ENCODE peak calls at places on chromosomes 16 and 17, in six cellular contexts. E is GM12891, P is GM12878, J is HepG2, Z is H1, N is K562. D is an unnamed sample.

GRCh38 chr16:81650982-81651562 is 128.0 kb upstream of the PLCG2 start:
- DNase-seq in E (no peak), P (no peak), J (no peak), Z (no peak), N (peak), D (no peak)

GRCh38 chr16:963913-964695 is 6.7 kb downstream of the LMF1 start:
- DNase-seq in E (no peak), P (no peak), J (no peak), Z (no peak), N (no peak), D (no peak)

GRCh38 chr17:27247071-27247957 is 46.6 kb upstream of the WSB1 start:
- DNase-seq in E (no peak), P (no peak), J (peak), Z (no peak), N (no peak), D (no peak)

GRCh38 chr17:4397840-4398239 is 31.4 kb upstream of the UBE2G1 start:
- DNase-seq in E (no peak), P (no peak), J (no peak), Z (no peak), N (no peak), D (no peak)

GRCh38 chr17:50218071-50218759 is 16.8 kb upstream of the COL1A1 start:
- DNase-seq in E (no peak), P (no peak), J (no peak), Z (no peak), N (no peak), D (no peak)

GRCh38 chr17:10549108-10549842 is at the start of gene MYH2:
- DNase-seq in E (no peak), P (no peak), J (no peak), Z (peak), N (no peak), D (no peak)

GRCh38 chr16:1026057-1026783 is 44.6 kb downstream of the SOX8 start:
- DNase-seq in E (no peak), P (no peak), J (no peak), Z (no peak), N (no peak), D (no peak)

GRCh38 chr16:16992986-16993783 is 477.6 kb downstream of the XYLT1 start:
- DNase-seq in E (no peak), P (peak), J (no peak), Z (no peak), N (no peak), D (no peak)

GRCh38 chr16:56783332-56783731 is 53.4 kb downstream of the NUP93 start:
- DNase-seq in E (no peak), P (no peak), J (no peak), Z (no peak), N (no peak), D (no peak)

GRCh38 chr17:82590881-82591539 is 57.2 kb downstream of the WDR45B start:
- DNase-seq in E (no peak), P (no peak), J (no peak), Z (no peak), N (no peak), D (no peak)

GRCh38 chr17:7323731-7324437 is 5.3 kb downstream of the NEURL4 start:
- DNase-seq in E (peak), P (no peak), J (no peak), Z (peak), N (peak), D (peak)

GRCh38 chr17:80246726-80247125 is 13.9 kb upstream of the RNF213 start:
- DNase-seq in E (no peak), P (no peak), J (no peak), Z (no peak), N (no peak), D (no peak)

GRCh38 chr16:66058181-66058580 is 308.3 kb upstream of the CDH5 start:
- DNase-seq in E (no peak), P (no peak), J (no peak), Z (no peak), N (no peak), D (no peak)

GRCh38 chr17:7383742-7384488 is 3.0 kb downstream of the TNK1 start:
- DNase-seq in E (peak), P (no peak), J (no peak), Z (no peak), N (no peak), D (peak)

GRCh38 chr16:4529085-4530060 is 9.2 kb downstream of the CDIP1 start:
- DNase-seq in E (no peak), P (peak), J (no peak), Z (peak), N (no peak), D (no peak)

GRCh38 chr17:20213429-20213828 is 204.3 kb downstream of the SPECC1 start:
- DNase-seq in E (no peak), P (no peak), J (no peak), Z (no peak), N (no peak), D (no peak)

GRCh38 chr16:58325941-58326340 is 31.1 kb upstream of the PRSS54 start:
- DNase-seq in E (no peak), P (no peak), J (no peak), Z (no peak), N (no peak), D (no peak)

GRCh38 chr17:65332375-65332774 is 195.2 kb downstream of the RGS9 start:
- DNase-seq in E (no peak), P (no peak), J (no peak), Z (no peak), N (no peak), D (no peak)

GRCh38 chr16:52912565-52913173 is 140.0 kb downstream of the CHD9NB start:
- DNase-seq in E (peak), P (peak), J (peak), Z (peak), N (peak), D (peak)

GRCh38 chr17:2566056-2566455 is 27.4 kb upstream of the PAFAH1B1 start:
- DNase-seq in E (no peak), P (no peak), J (no peak), Z (no peak), N (no peak), D (no peak)

GRCh38 chr16:21664801-21665492 is 1.2 kb downstream of the OTOA start:
- DNase-seq in E (no peak), P (no peak), J (no peak), Z (no peak), N (no peak), D (no peak)

GRCh38 chr16:12398029-12398735 is 405.5 kb downstream of the CPPED1 start:
- DNase-seq in E (no peak), P (no peak), J (no peak), Z (no peak), N (no peak), D (no peak)

DNA sequence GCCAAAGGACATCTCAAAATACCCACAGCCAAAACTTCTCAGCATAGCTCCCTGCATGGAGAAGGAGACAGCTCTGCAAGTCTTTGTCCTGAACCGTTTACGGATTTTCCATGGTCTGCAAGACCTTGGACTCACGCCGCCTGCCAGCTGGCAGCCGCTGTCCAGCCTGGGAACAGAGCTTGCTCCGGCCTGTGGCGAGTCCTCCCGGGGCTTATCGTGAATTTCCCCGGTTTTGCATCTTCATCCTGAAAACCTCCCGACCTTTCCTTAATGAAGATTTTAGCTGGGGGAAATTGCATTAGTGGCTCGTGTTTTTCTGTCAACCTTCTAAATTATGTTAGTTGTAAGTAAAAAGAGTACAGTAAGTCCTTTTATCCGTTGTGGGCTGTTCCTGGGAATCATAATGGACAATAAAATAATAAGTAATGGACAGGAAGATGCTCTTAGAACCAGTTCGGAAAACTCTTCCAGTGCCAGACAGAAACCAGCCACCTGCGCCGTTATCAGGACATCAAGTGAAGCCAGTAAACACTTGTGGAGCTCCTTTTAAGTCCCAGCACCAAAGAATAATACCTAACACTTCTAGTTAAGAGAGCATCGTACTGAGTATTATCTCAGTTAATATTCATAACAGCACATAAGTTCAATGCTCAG is 112.3 kb upstream of the NOL11 start:
- DNase-seq in E (no peak), P (no peak), J (no peak), Z (no peak), N (no peak), D (no peak)
- TF ChIP-seq TAF1 in E (no peak), P (no peak), J (no peak), Z (no peak), N (no peak), D (no peak)

GRCh38 chr17:67379251-67379630 is 2.2 kb downstream of the PITPNC1 start:
- DNase-seq in E (no peak), P (no peak), J (no peak), Z (no peak), N (no peak), D (no peak)

GRCh38 chr17:67376509-67376891 is 581 bp upstream of the PITPNC1 start:
- DNase-seq in E (no peak), P (no peak), J (no peak), Z (no peak), N (no peak), D (no peak)

GRCh38 chr17:67377727-67378443 is 804 bp downstream of the PITPNC1 start:
- DNase-seq in E (peak), P (no peak), J (no peak), Z (no peak), N (peak), D (peak)

GRCh38 chr17:67376892-67377726 is at the start of gene PITPNC1:
- DNase-seq in E (peak), P (no peak), J (peak), Z (no peak), N (peak), D (peak)

DNA sequence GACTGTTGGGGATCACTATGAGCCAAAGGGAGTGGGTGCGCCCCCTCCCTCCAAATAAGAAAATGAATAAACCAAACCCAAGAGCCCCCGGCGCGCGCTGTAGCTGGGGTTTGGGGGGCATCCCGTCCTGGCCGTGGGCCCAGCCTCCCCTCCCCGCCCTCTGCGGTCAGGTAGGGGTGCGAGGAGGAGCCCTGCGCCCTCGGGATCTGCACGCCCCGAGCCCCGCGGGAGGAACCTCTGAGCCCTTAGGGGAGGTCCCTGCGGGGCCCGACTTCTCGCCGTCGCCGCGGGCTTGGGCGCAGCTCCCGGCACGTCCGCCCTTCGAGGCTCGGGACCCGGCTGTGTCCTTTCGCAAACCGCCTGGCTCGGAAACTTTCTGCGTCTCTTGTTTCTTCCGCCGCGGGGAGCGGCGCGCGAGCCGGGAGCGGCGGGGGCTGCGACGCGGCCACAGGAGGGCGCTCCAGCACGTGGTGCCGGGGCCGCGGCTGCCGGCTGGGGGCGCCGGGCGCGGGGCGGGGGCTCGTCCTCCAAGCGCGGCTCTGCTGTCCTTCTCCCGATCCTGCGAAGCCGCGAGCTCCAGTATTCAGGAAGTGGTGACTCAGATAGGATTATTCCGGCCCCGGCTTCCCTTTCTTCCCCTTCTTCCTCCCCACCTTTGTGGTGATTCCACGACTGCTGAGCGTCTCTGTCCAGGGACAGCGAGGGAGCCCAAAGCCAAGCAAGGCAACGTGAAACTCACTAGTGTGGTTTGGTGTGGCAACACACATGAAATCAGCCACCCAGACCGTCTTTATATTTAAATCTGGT is 1.6 kb downstream of the PITPNC1 start:
- DNase-seq in E (peak), P (no peak), J (peak), Z (no peak), N (peak), D (peak)
- TF ChIP-seq POLR2A in E (peak), P (peak), J (no peak), Z (no peak), N (no peak), D (peak)

DNA sequence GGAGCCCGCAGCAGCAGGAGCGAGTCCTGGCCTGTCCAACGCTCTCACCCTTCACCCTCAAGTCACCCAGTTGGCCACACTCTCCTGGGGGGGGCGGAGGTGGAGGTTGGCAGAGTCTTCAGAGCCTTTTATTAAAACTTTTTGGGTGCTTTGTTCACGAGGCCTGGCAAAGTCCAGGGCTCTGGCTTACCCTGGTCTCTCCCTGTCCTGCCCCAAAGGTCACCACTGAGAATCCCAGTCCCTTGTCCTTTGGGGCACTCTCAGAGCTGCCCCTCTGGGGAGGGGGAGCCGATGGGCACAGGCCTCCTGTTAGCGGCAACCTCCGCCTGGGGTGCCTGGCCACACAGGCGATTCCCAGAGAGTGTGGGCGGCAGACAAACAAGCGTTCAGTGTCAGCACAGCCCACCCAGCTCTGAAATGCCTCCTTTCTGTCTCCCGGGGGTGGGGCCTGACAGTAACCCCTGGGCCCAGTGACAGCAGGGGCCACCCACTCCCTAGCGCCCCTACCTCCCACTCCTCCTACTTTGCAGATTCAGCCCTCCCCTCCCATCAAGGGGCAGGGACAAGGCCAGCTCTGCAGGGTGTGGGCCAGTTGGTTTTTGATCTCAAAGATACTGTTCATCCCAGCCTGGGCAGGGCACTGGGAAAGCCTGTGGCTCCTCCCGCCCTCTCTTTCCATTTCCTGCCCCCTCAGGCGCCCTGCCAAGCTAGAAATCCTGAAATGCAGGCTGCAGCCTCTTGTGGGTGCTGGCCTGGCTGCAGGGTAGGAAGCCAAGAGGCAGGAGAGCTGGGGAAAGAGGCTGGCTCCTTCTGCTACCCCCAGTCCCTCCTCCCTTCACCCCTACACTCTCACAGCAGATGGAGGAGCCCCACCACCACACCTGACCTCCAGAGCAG is 36.6 kb upstream of the EMP2 start:
- DNase-seq in E (no peak), P (no peak), J (peak), Z (no peak), N (no peak), D (no peak)
- TF ChIP-seq POLR2AphosphoS5 in E (no peak), P (no peak), J (peak), Z (no peak), N (no peak), D (no peak)

DNA sequence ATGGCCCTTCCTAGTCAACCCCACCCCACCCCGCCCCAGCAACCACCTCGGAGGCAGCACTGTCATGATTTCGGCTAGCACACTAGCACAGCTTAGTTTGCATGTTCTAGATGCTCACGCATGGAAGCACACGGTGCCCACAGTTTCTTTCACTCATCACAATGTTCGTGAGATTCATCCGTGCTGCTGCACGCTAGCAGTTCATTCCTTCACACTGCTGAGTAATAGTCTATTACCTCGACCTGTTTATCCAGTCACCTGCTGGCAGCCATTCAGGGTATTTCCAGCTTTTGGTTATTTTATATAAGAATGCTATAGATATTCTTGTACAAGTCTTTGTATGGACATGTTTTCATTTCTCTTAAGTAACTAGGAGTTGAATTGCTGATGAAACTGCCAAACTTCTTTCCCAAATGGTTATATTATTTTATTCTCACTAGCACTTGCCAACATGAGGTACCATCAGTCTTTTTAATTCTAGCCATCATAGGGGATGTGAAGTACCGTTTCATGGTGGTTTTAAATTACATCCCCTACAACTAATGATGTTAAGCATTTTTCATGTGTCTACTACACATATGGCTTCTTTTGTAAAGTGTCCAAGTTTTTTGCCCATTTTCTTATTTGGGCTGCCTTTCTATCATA is 75.7 kb downstream of the CYTH1 start:
- DNase-seq in E (no peak), P (peak), J (no peak), Z (no peak), N (no peak), D (peak)
- TF ChIP-seq TAF1 in E (peak), P (peak), J (no peak), Z (no peak), N (no peak), D (no peak)

GRCh38 chr17:28384281-28385036 is 13.0 kb downstream of the SARM1 start:
- DNase-seq in E (peak), P (no peak), J (no peak), Z (no peak), N (peak), D (peak)
- TF ChIP-seq POLR2A in E (peak), P (peak), J (no peak), Z (no peak), N (no peak), D (peak)

DNA sequence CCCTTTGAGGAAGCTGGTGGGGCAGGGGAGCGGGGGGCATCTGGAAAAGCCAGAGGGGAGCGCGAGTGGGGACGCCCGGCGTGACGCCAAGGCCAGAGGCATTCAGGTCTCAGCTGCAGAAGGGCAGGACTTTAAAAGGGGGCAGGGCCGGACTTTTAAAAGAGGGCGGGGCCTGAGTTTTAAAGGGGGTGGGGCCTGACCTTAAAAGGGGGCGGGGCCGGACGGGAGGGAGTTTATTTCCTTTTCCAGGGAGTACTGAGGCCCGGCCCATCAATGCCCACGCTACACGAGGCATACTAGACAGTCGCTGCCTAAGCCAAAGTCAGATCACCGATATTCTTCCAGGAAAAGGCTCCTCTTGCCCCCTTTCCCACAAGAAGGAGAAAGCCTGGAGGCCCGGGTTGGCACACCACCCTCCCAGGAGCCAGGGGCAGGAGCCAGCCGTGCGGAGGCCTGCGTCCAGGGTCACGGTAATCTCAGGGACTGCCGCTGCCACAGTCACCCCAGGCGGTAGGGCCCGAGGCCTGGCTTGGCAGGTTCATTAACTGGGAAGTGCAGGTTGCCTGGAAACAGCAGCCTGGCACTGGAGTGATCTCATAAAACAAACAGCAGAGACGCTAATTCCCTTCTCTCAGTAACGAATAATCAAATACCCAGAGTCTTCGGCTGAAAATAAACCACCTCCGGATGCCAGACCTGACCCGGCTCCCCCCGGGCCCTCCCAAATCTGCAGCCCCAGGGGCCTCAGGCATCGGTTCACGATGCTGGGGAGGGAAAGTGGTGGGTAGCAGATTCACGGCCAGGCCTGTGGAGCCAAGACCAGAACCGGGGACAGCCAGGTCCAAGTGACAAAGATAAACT is 90.7 kb downstream of the TIMM22 start:
- DNase-seq in E (no peak), P (no peak), J (no peak), Z (no peak), N (peak), D (no peak)
- TF ChIP-seq POLR2AphosphoS5 in E (no peak), P (no peak), J (no peak), Z (no peak), N (no peak), D (no peak)

D was measured in GM12892.